ENCODE peak calls at places on chromosomes 5 and 9, in eight cellular contexts. One of them, this sample, is unnamed.
A peak's percentile ranks its signal among the peaks of the same experiment; 100 is the strongest.

GRCh38 chr5:124025306-124025705 is 513.3 kb downstream of the CSNK1G3 start:
- DNase-seq in mesendoderm: peak; percentile 38
- DNase-seq in tibial artery: no peak
- DNase-seq in body of pancreas: no peak
- DNase-seq in neural progenitor cell: peak; percentile 32
- DNase-seq in right lobe of liver: no peak
- DNase-seq in GM23248: no peak
- DNase-seq in right cardiac atrium: no peak
- DNase-seq in this sample: no peak

GRCh38 chr5:11854926-11855325 is 49.3 kb downstream of the CTNND2 start:
- DNase-seq in mesendoderm: no peak
- DNase-seq in tibial artery: no peak
- DNase-seq in body of pancreas: no peak
- DNase-seq in neural progenitor cell: peak; percentile 15
- DNase-seq in right lobe of liver: no peak
- DNase-seq in GM23248: no peak
- DNase-seq in right cardiac atrium: no peak
- DNase-seq in this sample: no peak

GRCh38 chr5:176796411-176796810 is 13.9 kb upstream of the UNC5A start:
- DNase-seq in mesendoderm: no peak
- DNase-seq in tibial artery: no peak
- DNase-seq in body of pancreas: no peak
- DNase-seq in neural progenitor cell: no peak
- DNase-seq in right lobe of liver: no peak
- DNase-seq in GM23248: peak; percentile 42
- DNase-seq in right cardiac atrium: no peak
- DNase-seq in this sample: no peak

GRCh38 chr5:37836173-37837100 is 3.4 kb downstream of the GDNF start:
- DNase-seq in mesendoderm: peak; percentile 51
- DNase-seq in tibial artery: no peak
- DNase-seq in body of pancreas: no peak
- DNase-seq in neural progenitor cell: peak; percentile 70
- DNase-seq in right lobe of liver: no peak
- DNase-seq in GM23248: peak; percentile 78
- DNase-seq in right cardiac atrium: peak; percentile 78
- DNase-seq in this sample: peak; percentile 45

GRCh38 chr9:135123735-135124134 is 36.3 kb downstream of the OLFM1 start:
- DNase-seq in mesendoderm: no peak
- DNase-seq in tibial artery: no peak
- DNase-seq in body of pancreas: peak; percentile 53
- DNase-seq in neural progenitor cell: no peak
- DNase-seq in right lobe of liver: no peak
- DNase-seq in GM23248: no peak
- DNase-seq in right cardiac atrium: peak; percentile 35
- DNase-seq in this sample: no peak

GRCh38 chr9:69214939-69215338 is 40.9 kb downstream of the TJP2 start:
- DNase-seq in mesendoderm: no peak
- DNase-seq in tibial artery: no peak
- DNase-seq in body of pancreas: no peak
- DNase-seq in neural progenitor cell: no peak
- DNase-seq in right lobe of liver: no peak
- DNase-seq in GM23248: no peak
- DNase-seq in right cardiac atrium: no peak
- DNase-seq in this sample: no peak

GRCh38 chr9:35436940-35437339 is 53.0 kb upstream of the RUSC2 start:
- DNase-seq in mesendoderm: no peak
- DNase-seq in tibial artery: no peak
- DNase-seq in body of pancreas: no peak
- DNase-seq in neural progenitor cell: no peak
- DNase-seq in right lobe of liver: no peak
- DNase-seq in GM23248: no peak
- DNase-seq in right cardiac atrium: no peak
- DNase-seq in this sample: no peak

GRCh38 chr9:34349324-34349723 is 20.0 kb downstream of the NUDT2 start:
- DNase-seq in mesendoderm: no peak
- DNase-seq in tibial artery: no peak
- DNase-seq in body of pancreas: no peak
- DNase-seq in neural progenitor cell: no peak
- DNase-seq in right lobe of liver: no peak
- DNase-seq in GM23248: no peak
- DNase-seq in right cardiac atrium: no peak
- DNase-seq in this sample: no peak

GRCh38 chr5:137352095-137352494 is 147.0 kb downstream of the SPOCK1 start:
- DNase-seq in mesendoderm: no peak
- DNase-seq in tibial artery: no peak
- DNase-seq in body of pancreas: no peak
- DNase-seq in neural progenitor cell: no peak
- DNase-seq in right lobe of liver: no peak
- DNase-seq in GM23248: no peak
- DNase-seq in right cardiac atrium: no peak
- DNase-seq in this sample: no peak

GRCh38 chr5:159052282-159053011 is 47.3 kb downstream of the EBF1 start:
- DNase-seq in mesendoderm: peak; percentile 21
- DNase-seq in tibial artery: no peak
- DNase-seq in body of pancreas: no peak
- DNase-seq in neural progenitor cell: peak; percentile 81
- DNase-seq in right lobe of liver: no peak
- DNase-seq in GM23248: peak; percentile 55
- DNase-seq in right cardiac atrium: no peak
- DNase-seq in this sample: peak; percentile 32

GRCh38 chr9:12859704-12860251 is 85.0 kb downstream of the LURAP1L start:
- DNase-seq in mesendoderm: no peak
- DNase-seq in tibial artery: no peak
- DNase-seq in body of pancreas: no peak
- DNase-seq in neural progenitor cell: no peak
- DNase-seq in right lobe of liver: no peak
- DNase-seq in GM23248: peak; percentile 95
- DNase-seq in right cardiac atrium: no peak
- DNase-seq in this sample: no peak

GRCh38 chr9:122095010-122095767 is 2.1 kb upstream of the TTLL11 start:
- DNase-seq in mesendoderm: peak; percentile 80
- DNase-seq in tibial artery: peak; percentile 54
- DNase-seq in body of pancreas: peak; percentile 72
- DNase-seq in neural progenitor cell: peak; percentile 75
- DNase-seq in right lobe of liver: no peak
- DNase-seq in GM23248: peak; percentile 79
- DNase-seq in right cardiac atrium: no peak
- DNase-seq in this sample: peak; percentile 58

GRCh38 chr5:28483327-28484025 is 1445.1 kb upstream of the CDH9 start:
- DNase-seq in mesendoderm: no peak
- DNase-seq in tibial artery: no peak
- DNase-seq in body of pancreas: no peak
- DNase-seq in neural progenitor cell: peak; percentile 1
- DNase-seq in right lobe of liver: no peak
- DNase-seq in GM23248: no peak
- DNase-seq in right cardiac atrium: no peak
- DNase-seq in this sample: no peak

GRCh38 chr5:27328480-27328879 is 290.1 kb upstream of the CDH9 start:
- DNase-seq in mesendoderm: no peak
- DNase-seq in tibial artery: no peak
- DNase-seq in body of pancreas: no peak
- DNase-seq in neural progenitor cell: no peak
- DNase-seq in right lobe of liver: no peak
- DNase-seq in GM23248: peak; percentile 80
- DNase-seq in right cardiac atrium: no peak
- DNase-seq in this sample: no peak

GRCh38 chr5:78326930-78327329 is 32.4 kb upstream of the AP3B1 start:
- DNase-seq in mesendoderm: no peak
- DNase-seq in tibial artery: no peak
- DNase-seq in body of pancreas: no peak
- DNase-seq in neural progenitor cell: no peak
- DNase-seq in right lobe of liver: no peak
- DNase-seq in GM23248: no peak
- DNase-seq in right cardiac atrium: no peak
- DNase-seq in this sample: no peak

GRCh38 chr9:17322882-17323864 is 188.3 kb downstream of the CNTLN start:
- DNase-seq in mesendoderm: no peak
- DNase-seq in tibial artery: no peak
- DNase-seq in body of pancreas: no peak
- DNase-seq in neural progenitor cell: no peak
- DNase-seq in right lobe of liver: no peak
- DNase-seq in GM23248: no peak
- DNase-seq in right cardiac atrium: no peak
- DNase-seq in this sample: no peak

GRCh38 chr5:94157704-94158608 is 416.6 kb upstream of the POU5F2 start:
- DNase-seq in mesendoderm: no peak
- DNase-seq in tibial artery: no peak
- DNase-seq in body of pancreas: no peak
- DNase-seq in neural progenitor cell: no peak
- DNase-seq in right lobe of liver: no peak
- DNase-seq in GM23248: no peak
- DNase-seq in right cardiac atrium: no peak
- DNase-seq in this sample: no peak

GRCh38 chr5:163565492-163565891 is 60.1 kb downstream of the MAT2B start:
- DNase-seq in mesendoderm: peak; percentile 56
- DNase-seq in tibial artery: no peak
- DNase-seq in body of pancreas: peak; percentile 5
- DNase-seq in neural progenitor cell: peak; percentile 60
- DNase-seq in right lobe of liver: no peak
- DNase-seq in GM23248: peak; percentile 49
- DNase-seq in right cardiac atrium: no peak
- DNase-seq in this sample: no peak

DNA sequence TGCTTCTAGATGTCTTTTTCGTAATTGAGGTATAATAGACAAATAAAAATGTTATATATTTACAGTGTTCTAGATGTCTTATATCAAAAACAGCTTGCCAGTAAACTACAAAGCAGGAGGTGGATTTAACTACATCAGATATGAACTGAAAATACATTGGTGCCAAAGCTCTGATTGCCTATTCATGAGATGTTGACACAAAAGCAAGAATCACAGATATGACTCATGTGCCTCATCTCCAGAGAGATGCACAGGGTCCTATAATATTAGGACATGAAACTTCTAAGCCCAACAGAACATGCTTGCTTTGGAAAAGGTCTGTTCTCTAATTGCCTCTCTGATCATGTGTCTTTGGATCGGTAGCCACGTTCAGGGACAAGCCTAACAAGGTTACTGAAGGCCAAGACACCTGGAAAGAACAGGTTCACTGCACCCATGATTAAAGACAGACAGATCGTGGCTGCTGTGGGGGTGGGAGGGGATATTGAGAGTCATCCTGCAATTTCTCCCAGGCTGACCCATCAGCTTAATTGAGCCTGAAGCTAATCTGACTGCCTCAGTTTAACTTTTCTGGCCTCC is 16.8 kb downstream of the ABCA1 start:
- DNase-seq in mesendoderm: no peak
- DNase-seq in tibial artery: no peak
- DNase-seq in body of pancreas: no peak
- DNase-seq in neural progenitor cell: no peak
- DNase-seq in right lobe of liver: no peak
- DNase-seq in GM23248: peak; percentile 68
- DNase-seq in right cardiac atrium: no peak
- DNase-seq in this sample: no peak
- H3K4me1 ChIP-seq in mesendoderm: no peaks in the 10 kb centered on the region
- H3K4me1 ChIP-seq in tibial artery: peaks cover 48% of the 10 kb centered on the region
- H3K4me1 ChIP-seq in body of pancreas: peaks cover 68% of the 10 kb centered on the region
- H3K4me1 ChIP-seq in neural progenitor cell: peaks cover 25% of the 10 kb centered on the region
- H3K4me1 ChIP-seq in right lobe of liver: peaks cover 87% of the 10 kb centered on the region
- H3K4me1 ChIP-seq in GM23248: peaks cover 42% of the 10 kb centered on the region
- H3K4me1 ChIP-seq in right cardiac atrium: peaks cover 20% of the 10 kb centered on the region
- H3K4me1 ChIP-seq in this sample: no peaks in the 10 kb centered on the region

DNA sequence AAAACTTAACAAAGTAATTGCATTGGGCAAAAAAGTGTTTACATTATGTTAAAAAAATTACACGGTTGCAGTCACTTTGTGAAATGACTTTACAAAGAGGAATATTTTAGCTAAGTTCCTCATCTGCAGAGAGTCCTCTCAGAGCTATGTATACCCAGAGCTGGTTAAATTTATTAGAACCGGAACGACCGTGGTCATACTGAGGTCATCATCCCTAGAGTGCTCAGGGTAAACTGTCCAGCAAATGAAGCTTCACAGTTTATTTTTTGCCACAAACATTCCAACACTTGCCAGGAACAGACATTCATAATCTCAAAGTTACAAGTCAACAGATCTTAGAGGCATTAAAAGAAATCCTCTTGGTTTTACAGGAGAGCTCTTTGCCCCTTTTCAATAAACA is 902 bp downstream of the ROPN1L start:
- DNase-seq in mesendoderm: no peak
- DNase-seq in tibial artery: no peak
- DNase-seq in body of pancreas: no peak
- DNase-seq in neural progenitor cell: no peak
- DNase-seq in right lobe of liver: no peak
- DNase-seq in GM23248: peak; percentile 56
- DNase-seq in right cardiac atrium: no peak
- DNase-seq in this sample: no peak
- H3K4me3 ChIP-seq in mesendoderm: no peak overlapping the region
- H3K4me3 ChIP-seq in tibial artery: peak overlapping the region; percentile 61
- H3K4me3 ChIP-seq in body of pancreas: no peak overlapping the region
- H3K4me3 ChIP-seq in neural progenitor cell: peak overlapping the region; percentile 62
- H3K4me3 ChIP-seq in right lobe of liver: peak overlapping the region; percentile 61
- H3K4me3 ChIP-seq in GM23248: peak overlapping the region; percentile 84
- H3K4me3 ChIP-seq in right cardiac atrium: no peak overlapping the region
- H3K4me3 ChIP-seq in this sample: peak overlapping the region; percentile 61

DNA sequence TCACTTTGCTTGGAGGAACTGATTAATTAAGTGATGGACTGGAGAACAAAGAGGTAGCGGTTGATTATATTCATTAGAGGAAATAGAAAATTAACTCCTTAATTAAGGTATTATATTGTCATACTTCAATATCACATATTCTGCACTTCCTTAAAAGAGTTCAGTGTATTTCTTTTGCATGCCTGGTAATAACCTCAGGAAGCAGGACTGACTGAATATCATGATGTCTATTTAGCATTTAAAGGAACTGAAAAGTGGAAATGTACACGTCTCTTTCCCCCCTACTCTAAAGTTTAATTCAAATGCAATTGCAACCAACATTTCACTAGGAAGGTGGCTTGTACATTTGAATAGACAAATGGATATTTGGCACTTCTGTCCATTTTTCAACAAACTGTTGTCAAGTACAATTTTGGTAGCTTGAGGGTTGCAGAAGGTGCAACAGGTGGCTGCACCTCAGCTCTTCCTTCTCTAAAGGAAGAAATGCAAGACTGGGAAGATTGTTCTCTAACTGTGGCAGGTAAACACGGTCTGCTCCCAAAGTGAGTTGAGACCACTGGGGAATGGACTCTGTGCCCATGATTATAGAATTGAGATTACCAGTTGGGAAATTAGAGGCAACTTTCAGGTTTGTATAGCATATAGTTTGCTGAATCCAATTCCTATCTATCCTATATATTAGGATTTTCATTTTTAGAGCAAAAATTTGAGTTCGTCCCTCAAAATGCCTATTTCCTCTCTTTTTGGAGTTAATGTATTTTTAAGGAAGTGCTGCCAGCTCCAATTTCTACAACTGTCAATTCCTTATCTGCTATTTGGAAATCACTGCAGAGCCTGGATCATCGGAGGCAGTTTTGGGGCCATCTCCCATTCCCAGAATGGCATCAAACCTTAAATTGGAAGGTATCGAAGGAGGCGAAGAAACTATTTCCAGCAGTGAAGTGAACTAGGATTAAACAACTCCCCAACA is 98.9 kb upstream of the TAF11L2 start:
- DNase-seq in mesendoderm: no peak
- DNase-seq in tibial artery: no peak
- DNase-seq in body of pancreas: no peak
- DNase-seq in neural progenitor cell: no peak
- DNase-seq in right lobe of liver: no peak
- DNase-seq in GM23248: no peak
- DNase-seq in right cardiac atrium: no peak
- DNase-seq in this sample: no peak
- H3K27ac ChIP-seq in mesendoderm: no peak overlapping the region
- H3K27ac ChIP-seq in tibial artery: no peak overlapping the region
- H3K27ac ChIP-seq in body of pancreas: no peak overlapping the region
- H3K27ac ChIP-seq in neural progenitor cell: no peak overlapping the region
- H3K27ac ChIP-seq in right lobe of liver: no peak overlapping the region
- H3K27ac ChIP-seq in GM23248: peak overlapping the region; percentile 20
- H3K27ac ChIP-seq in right cardiac atrium: no peak overlapping the region
- H3K27ac ChIP-seq in this sample: no peak overlapping the region

GRCh38 chr9:38026840-38027527 is 42.0 kb downstream of the SHB start:
- DNase-seq in mesendoderm: no peak
- DNase-seq in tibial artery: no peak
- DNase-seq in body of pancreas: no peak
- DNase-seq in neural progenitor cell: no peak
- DNase-seq in right lobe of liver: no peak
- DNase-seq in GM23248: no peak
- DNase-seq in right cardiac atrium: no peak
- DNase-seq in this sample: no peak
- H3K4me1 ChIP-seq in mesendoderm: peaks cover 24% of the 10 kb centered on the region
- H3K4me1 ChIP-seq in tibial artery: peaks cover 79% of the 10 kb centered on the region
- H3K4me1 ChIP-seq in body of pancreas: peaks cover 71% of the 10 kb centered on the region
- H3K4me1 ChIP-seq in neural progenitor cell: peaks cover 40% of the 10 kb centered on the region
- H3K4me1 ChIP-seq in right lobe of liver: peaks cover 92% of the 10 kb centered on the region
- H3K4me1 ChIP-seq in GM23248: peaks cover 42% of the 10 kb centered on the region
- H3K4me1 ChIP-seq in right cardiac atrium: peaks cover 32% of the 10 kb centered on the region
- H3K4me1 ChIP-seq in this sample: peaks cover 66% of the 10 kb centered on the region

This sample was measured in SJCRH30.